ENCODE peak calls at places on chromosomes 7 and 10, in nine cellular contexts. One of them, this sample, is unnamed.

GRCh38 chr7:157000741-157001653 is 9.5 kb downstream of the MNX1 start:
- DNase-seq in stimulated activated CD8-positive, alpha-beta memory T cell treated with anti-CD3 and anti-CD28 coated beads, Interleukin-4, amount 100 ng/mL, for 1 hour: no peak
- DNase-seq in T follicular helper cell: no peak
- DNase-seq in activated T-helper 9 cell treated with anti-CD3 and anti-CD28 coated beads, Interleukin-2, amount 50 U/mL, for 16 hours: no peak
- DNase-seq in NCI-H460: no peak
- DNase-seq in GM12878: no peak
- DNase-seq in osteocyte: no peak
- DNase-seq in activated CD4-positive, alpha-beta T cell treated with anti-CD3 and anti-CD28 coated beads, Interleukin-2, amount 50 U/mL, for 4 hours: no peak
- DNase-seq in activated CD4-positive, CD25-positive, alpha-beta regulatory T cell: no peak
- DNase-seq in this sample: peak

GRCh38 chr10:79027147-79028055 is 41.4 kb upstream of the ZMIZ1 start:
- DNase-seq in stimulated activated CD8-positive, alpha-beta memory T cell treated with anti-CD3 and anti-CD28 coated beads, Interleukin-4, amount 100 ng/mL, for 1 hour: no peak
- DNase-seq in T follicular helper cell: no peak
- DNase-seq in activated T-helper 9 cell treated with anti-CD3 and anti-CD28 coated beads, Interleukin-2, amount 50 U/mL, for 16 hours: no peak
- DNase-seq in NCI-H460: no peak
- DNase-seq in GM12878: no peak
- DNase-seq in osteocyte: no peak
- DNase-seq in activated CD4-positive, alpha-beta T cell treated with anti-CD3 and anti-CD28 coated beads, Interleukin-2, amount 50 U/mL, for 4 hours: no peak
- DNase-seq in activated CD4-positive, CD25-positive, alpha-beta regulatory T cell: no peak
- DNase-seq in this sample: no peak

GRCh38 chr7:36278767-36279171 is 110.9 kb upstream of the ANLN start:
- DNase-seq in stimulated activated CD8-positive, alpha-beta memory T cell treated with anti-CD3 and anti-CD28 coated beads, Interleukin-4, amount 100 ng/mL, for 1 hour: no peak
- DNase-seq in T follicular helper cell: no peak
- DNase-seq in activated T-helper 9 cell treated with anti-CD3 and anti-CD28 coated beads, Interleukin-2, amount 50 U/mL, for 16 hours: no peak
- DNase-seq in NCI-H460: no peak
- DNase-seq in GM12878: no peak
- DNase-seq in osteocyte: no peak
- DNase-seq in activated CD4-positive, alpha-beta T cell treated with anti-CD3 and anti-CD28 coated beads, Interleukin-2, amount 50 U/mL, for 4 hours: no peak
- DNase-seq in activated CD4-positive, CD25-positive, alpha-beta regulatory T cell: no peak
- DNase-seq in this sample: peak

GRCh38 chr7:39703143-39703542 is 79.8 kb downstream of the RALA start:
- DNase-seq in stimulated activated CD8-positive, alpha-beta memory T cell treated with anti-CD3 and anti-CD28 coated beads, Interleukin-4, amount 100 ng/mL, for 1 hour: no peak
- DNase-seq in T follicular helper cell: no peak
- DNase-seq in activated T-helper 9 cell treated with anti-CD3 and anti-CD28 coated beads, Interleukin-2, amount 50 U/mL, for 16 hours: no peak
- DNase-seq in NCI-H460: no peak
- DNase-seq in GM12878: no peak
- DNase-seq in osteocyte: no peak
- DNase-seq in activated CD4-positive, alpha-beta T cell treated with anti-CD3 and anti-CD28 coated beads, Interleukin-2, amount 50 U/mL, for 4 hours: no peak
- DNase-seq in activated CD4-positive, CD25-positive, alpha-beta regulatory T cell: no peak
- DNase-seq in this sample: no peak

GRCh38 chr7:141071855-141072547 is 1.9 kb upstream of the TMEM178B start:
- DNase-seq in stimulated activated CD8-positive, alpha-beta memory T cell treated with anti-CD3 and anti-CD28 coated beads, Interleukin-4, amount 100 ng/mL, for 1 hour: no peak
- DNase-seq in T follicular helper cell: no peak
- DNase-seq in activated T-helper 9 cell treated with anti-CD3 and anti-CD28 coated beads, Interleukin-2, amount 50 U/mL, for 16 hours: no peak
- DNase-seq in NCI-H460: no peak
- DNase-seq in GM12878: no peak
- DNase-seq in osteocyte: no peak
- DNase-seq in activated CD4-positive, alpha-beta T cell treated with anti-CD3 and anti-CD28 coated beads, Interleukin-2, amount 50 U/mL, for 4 hours: no peak
- DNase-seq in activated CD4-positive, CD25-positive, alpha-beta regulatory T cell: no peak
- DNase-seq in this sample: no peak

GRCh38 chr7:160958-161725 is 31.2 kb upstream of the FAM20C start:
- DNase-seq in stimulated activated CD8-positive, alpha-beta memory T cell treated with anti-CD3 and anti-CD28 coated beads, Interleukin-4, amount 100 ng/mL, for 1 hour: no peak
- DNase-seq in T follicular helper cell: no peak
- DNase-seq in activated T-helper 9 cell treated with anti-CD3 and anti-CD28 coated beads, Interleukin-2, amount 50 U/mL, for 16 hours: no peak
- DNase-seq in NCI-H460: no peak
- DNase-seq in GM12878: no peak
- DNase-seq in osteocyte: no peak
- DNase-seq in activated CD4-positive, alpha-beta T cell treated with anti-CD3 and anti-CD28 coated beads, Interleukin-2, amount 50 U/mL, for 4 hours: no peak
- DNase-seq in activated CD4-positive, CD25-positive, alpha-beta regulatory T cell: no peak
- DNase-seq in this sample: no peak

GRCh38 chr10:75547391-75548298 is 116.2 kb downstream of the LRMDA start:
- DNase-seq in stimulated activated CD8-positive, alpha-beta memory T cell treated with anti-CD3 and anti-CD28 coated beads, Interleukin-4, amount 100 ng/mL, for 1 hour: no peak
- DNase-seq in T follicular helper cell: no peak
- DNase-seq in activated T-helper 9 cell treated with anti-CD3 and anti-CD28 coated beads, Interleukin-2, amount 50 U/mL, for 16 hours: no peak
- DNase-seq in NCI-H460: no peak
- DNase-seq in GM12878: peak
- DNase-seq in osteocyte: no peak
- DNase-seq in activated CD4-positive, alpha-beta T cell treated with anti-CD3 and anti-CD28 coated beads, Interleukin-2, amount 50 U/mL, for 4 hours: no peak
- DNase-seq in activated CD4-positive, CD25-positive, alpha-beta regulatory T cell: no peak
- DNase-seq in this sample: no peak

GRCh38 chr10:35127289-35127891 is 744 bp downstream of the CREM start:
- DNase-seq in stimulated activated CD8-positive, alpha-beta memory T cell treated with anti-CD3 and anti-CD28 coated beads, Interleukin-4, amount 100 ng/mL, for 1 hour: peak
- DNase-seq in T follicular helper cell: peak
- DNase-seq in activated T-helper 9 cell treated with anti-CD3 and anti-CD28 coated beads, Interleukin-2, amount 50 U/mL, for 16 hours: peak
- DNase-seq in NCI-H460: no peak
- DNase-seq in GM12878: no peak
- DNase-seq in osteocyte: peak
- DNase-seq in activated CD4-positive, alpha-beta T cell treated with anti-CD3 and anti-CD28 coated beads, Interleukin-2, amount 50 U/mL, for 4 hours: peak
- DNase-seq in activated CD4-positive, CD25-positive, alpha-beta regulatory T cell: peak
- DNase-seq in this sample: peak

GRCh38 chr10:99659868-99660366 is 608 bp downstream of the ENTPD7 start:
- DNase-seq in stimulated activated CD8-positive, alpha-beta memory T cell treated with anti-CD3 and anti-CD28 coated beads, Interleukin-4, amount 100 ng/mL, for 1 hour: no peak
- DNase-seq in T follicular helper cell: no peak
- DNase-seq in activated T-helper 9 cell treated with anti-CD3 and anti-CD28 coated beads, Interleukin-2, amount 50 U/mL, for 16 hours: no peak
- DNase-seq in NCI-H460: no peak
- DNase-seq in GM12878: no peak
- DNase-seq in osteocyte: no peak
- DNase-seq in activated CD4-positive, alpha-beta T cell treated with anti-CD3 and anti-CD28 coated beads, Interleukin-2, amount 50 U/mL, for 4 hours: no peak
- DNase-seq in activated CD4-positive, CD25-positive, alpha-beta regulatory T cell: no peak
- DNase-seq in this sample: no peak

GRCh38 chr10:92239185-92239599 is 51.7 kb downstream of the CPEB3 start:
- DNase-seq in stimulated activated CD8-positive, alpha-beta memory T cell treated with anti-CD3 and anti-CD28 coated beads, Interleukin-4, amount 100 ng/mL, for 1 hour: no peak
- DNase-seq in T follicular helper cell: no peak
- DNase-seq in activated T-helper 9 cell treated with anti-CD3 and anti-CD28 coated beads, Interleukin-2, amount 50 U/mL, for 16 hours: no peak
- DNase-seq in NCI-H460: no peak
- DNase-seq in GM12878: no peak
- DNase-seq in osteocyte: no peak
- DNase-seq in activated CD4-positive, alpha-beta T cell treated with anti-CD3 and anti-CD28 coated beads, Interleukin-2, amount 50 U/mL, for 4 hours: no peak
- DNase-seq in activated CD4-positive, CD25-positive, alpha-beta regulatory T cell: no peak
- DNase-seq in this sample: no peak

GRCh38 chr10:52400564-52400963 is 86.5 kb downstream of the DKK1 start:
- DNase-seq in stimulated activated CD8-positive, alpha-beta memory T cell treated with anti-CD3 and anti-CD28 coated beads, Interleukin-4, amount 100 ng/mL, for 1 hour: no peak
- DNase-seq in T follicular helper cell: no peak
- DNase-seq in activated T-helper 9 cell treated with anti-CD3 and anti-CD28 coated beads, Interleukin-2, amount 50 U/mL, for 16 hours: no peak
- DNase-seq in NCI-H460: no peak
- DNase-seq in GM12878: no peak
- DNase-seq in osteocyte: no peak
- DNase-seq in activated CD4-positive, alpha-beta T cell treated with anti-CD3 and anti-CD28 coated beads, Interleukin-2, amount 50 U/mL, for 4 hours: no peak
- DNase-seq in activated CD4-positive, CD25-positive, alpha-beta regulatory T cell: no peak
- DNase-seq in this sample: no peak

GRCh38 chr10:477620-478019 is 211.8 kb downstream of the DIP2C start:
- DNase-seq in stimulated activated CD8-positive, alpha-beta memory T cell treated with anti-CD3 and anti-CD28 coated beads, Interleukin-4, amount 100 ng/mL, for 1 hour: no peak
- DNase-seq in T follicular helper cell: no peak
- DNase-seq in activated T-helper 9 cell treated with anti-CD3 and anti-CD28 coated beads, Interleukin-2, amount 50 U/mL, for 16 hours: no peak
- DNase-seq in NCI-H460: no peak
- DNase-seq in GM12878: no peak
- DNase-seq in osteocyte: no peak
- DNase-seq in activated CD4-positive, alpha-beta T cell treated with anti-CD3 and anti-CD28 coated beads, Interleukin-2, amount 50 U/mL, for 4 hours: no peak
- DNase-seq in activated CD4-positive, CD25-positive, alpha-beta regulatory T cell: no peak
- DNase-seq in this sample: no peak

GRCh38 chr10:70052462-70053211 is at the start of gene MACROH2A2:
- DNase-seq in stimulated activated CD8-positive, alpha-beta memory T cell treated with anti-CD3 and anti-CD28 coated beads, Interleukin-4, amount 100 ng/mL, for 1 hour: no peak
- DNase-seq in T follicular helper cell: no peak
- DNase-seq in activated T-helper 9 cell treated with anti-CD3 and anti-CD28 coated beads, Interleukin-2, amount 50 U/mL, for 16 hours: no peak
- DNase-seq in NCI-H460: peak
- DNase-seq in GM12878: no peak
- DNase-seq in osteocyte: peak
- DNase-seq in activated CD4-positive, alpha-beta T cell treated with anti-CD3 and anti-CD28 coated beads, Interleukin-2, amount 50 U/mL, for 4 hours: no peak
- DNase-seq in activated CD4-positive, CD25-positive, alpha-beta regulatory T cell: no peak
- DNase-seq in this sample: peak

GRCh38 chr10:81018898-81019890 is 481.5 kb downstream of the SH2D4B start:
- DNase-seq in stimulated activated CD8-positive, alpha-beta memory T cell treated with anti-CD3 and anti-CD28 coated beads, Interleukin-4, amount 100 ng/mL, for 1 hour: no peak
- DNase-seq in T follicular helper cell: no peak
- DNase-seq in activated T-helper 9 cell treated with anti-CD3 and anti-CD28 coated beads, Interleukin-2, amount 50 U/mL, for 16 hours: no peak
- DNase-seq in NCI-H460: peak
- DNase-seq in GM12878: no peak
- DNase-seq in osteocyte: no peak
- DNase-seq in activated CD4-positive, alpha-beta T cell treated with anti-CD3 and anti-CD28 coated beads, Interleukin-2, amount 50 U/mL, for 4 hours: no peak
- DNase-seq in activated CD4-positive, CD25-positive, alpha-beta regulatory T cell: no peak
- DNase-seq in this sample: no peak

GRCh38 chr7:18504965-18505364 is 9.4 kb downstream of the HDAC9 start:
- DNase-seq in stimulated activated CD8-positive, alpha-beta memory T cell treated with anti-CD3 and anti-CD28 coated beads, Interleukin-4, amount 100 ng/mL, for 1 hour: no peak
- DNase-seq in T follicular helper cell: no peak
- DNase-seq in activated T-helper 9 cell treated with anti-CD3 and anti-CD28 coated beads, Interleukin-2, amount 50 U/mL, for 16 hours: no peak
- DNase-seq in NCI-H460: no peak
- DNase-seq in GM12878: no peak
- DNase-seq in osteocyte: no peak
- DNase-seq in activated CD4-positive, alpha-beta T cell treated with anti-CD3 and anti-CD28 coated beads, Interleukin-2, amount 50 U/mL, for 4 hours: no peak
- DNase-seq in activated CD4-positive, CD25-positive, alpha-beta regulatory T cell: no peak
- DNase-seq in this sample: no peak

GRCh38 chr7:143013473-143013872 is 13.5 kb downstream of the OR9A2 start:
- DNase-seq in stimulated activated CD8-positive, alpha-beta memory T cell treated with anti-CD3 and anti-CD28 coated beads, Interleukin-4, amount 100 ng/mL, for 1 hour: no peak
- DNase-seq in T follicular helper cell: no peak
- DNase-seq in activated T-helper 9 cell treated with anti-CD3 and anti-CD28 coated beads, Interleukin-2, amount 50 U/mL, for 16 hours: no peak
- DNase-seq in NCI-H460: no peak
- DNase-seq in GM12878: no peak
- DNase-seq in osteocyte: no peak
- DNase-seq in activated CD4-positive, alpha-beta T cell treated with anti-CD3 and anti-CD28 coated beads, Interleukin-2, amount 50 U/mL, for 4 hours: no peak
- DNase-seq in activated CD4-positive, CD25-positive, alpha-beta regulatory T cell: no peak
- DNase-seq in this sample: no peak

GRCh38 chr10:4280481-4281206 is 495.6 kb upstream of the KLF6 start:
- DNase-seq in stimulated activated CD8-positive, alpha-beta memory T cell treated with anti-CD3 and anti-CD28 coated beads, Interleukin-4, amount 100 ng/mL, for 1 hour: no peak
- DNase-seq in T follicular helper cell: no peak
- DNase-seq in activated T-helper 9 cell treated with anti-CD3 and anti-CD28 coated beads, Interleukin-2, amount 50 U/mL, for 16 hours: no peak
- DNase-seq in NCI-H460: no peak
- DNase-seq in GM12878: no peak
- DNase-seq in osteocyte: no peak
- DNase-seq in activated CD4-positive, alpha-beta T cell treated with anti-CD3 and anti-CD28 coated beads, Interleukin-2, amount 50 U/mL, for 4 hours: no peak
- DNase-seq in activated CD4-positive, CD25-positive, alpha-beta regulatory T cell: no peak
- DNase-seq in this sample: no peak

GRCh38 chr10:116557305-116557880 is 11.7 kb downstream of the PNLIP start:
- DNase-seq in stimulated activated CD8-positive, alpha-beta memory T cell treated with anti-CD3 and anti-CD28 coated beads, Interleukin-4, amount 100 ng/mL, for 1 hour: no peak
- DNase-seq in T follicular helper cell: no peak
- DNase-seq in activated T-helper 9 cell treated with anti-CD3 and anti-CD28 coated beads, Interleukin-2, amount 50 U/mL, for 16 hours: no peak
- DNase-seq in NCI-H460: no peak
- DNase-seq in GM12878: no peak
- DNase-seq in osteocyte: no peak
- DNase-seq in activated CD4-positive, alpha-beta T cell treated with anti-CD3 and anti-CD28 coated beads, Interleukin-2, amount 50 U/mL, for 4 hours: no peak
- DNase-seq in activated CD4-positive, CD25-positive, alpha-beta regulatory T cell: no peak
- DNase-seq in this sample: no peak

GRCh38 chr10:3963191-3963673 is 178.2 kb upstream of the KLF6 start:
- DNase-seq in stimulated activated CD8-positive, alpha-beta memory T cell treated with anti-CD3 and anti-CD28 coated beads, Interleukin-4, amount 100 ng/mL, for 1 hour: no peak
- DNase-seq in T follicular helper cell: no peak
- DNase-seq in activated T-helper 9 cell treated with anti-CD3 and anti-CD28 coated beads, Interleukin-2, amount 50 U/mL, for 16 hours: no peak
- DNase-seq in NCI-H460: no peak
- DNase-seq in GM12878: no peak
- DNase-seq in osteocyte: no peak
- DNase-seq in activated CD4-positive, alpha-beta T cell treated with anti-CD3 and anti-CD28 coated beads, Interleukin-2, amount 50 U/mL, for 4 hours: no peak
- DNase-seq in activated CD4-positive, CD25-positive, alpha-beta regulatory T cell: no peak
- DNase-seq in this sample: no peak

GRCh38 chr10:6386346-6386745 is 183.6 kb downstream of the PFKFB3 start:
- DNase-seq in stimulated activated CD8-positive, alpha-beta memory T cell treated with anti-CD3 and anti-CD28 coated beads, Interleukin-4, amount 100 ng/mL, for 1 hour: no peak
- DNase-seq in T follicular helper cell: no peak
- DNase-seq in activated T-helper 9 cell treated with anti-CD3 and anti-CD28 coated beads, Interleukin-2, amount 50 U/mL, for 16 hours: no peak
- DNase-seq in NCI-H460: no peak
- DNase-seq in GM12878: no peak
- DNase-seq in osteocyte: peak
- DNase-seq in activated CD4-positive, alpha-beta T cell treated with anti-CD3 and anti-CD28 coated beads, Interleukin-2, amount 50 U/mL, for 4 hours: no peak
- DNase-seq in activated CD4-positive, CD25-positive, alpha-beta regulatory T cell: no peak
- DNase-seq in this sample: no peak

GRCh38 chr7:77339726-77340125 is 76.4 kb downstream of the GSAP start:
- DNase-seq in stimulated activated CD8-positive, alpha-beta memory T cell treated with anti-CD3 and anti-CD28 coated beads, Interleukin-4, amount 100 ng/mL, for 1 hour: no peak
- DNase-seq in T follicular helper cell: no peak
- DNase-seq in activated T-helper 9 cell treated with anti-CD3 and anti-CD28 coated beads, Interleukin-2, amount 50 U/mL, for 16 hours: no peak
- DNase-seq in NCI-H460: no peak
- DNase-seq in GM12878: no peak
- DNase-seq in osteocyte: no peak
- DNase-seq in activated CD4-positive, alpha-beta T cell treated with anti-CD3 and anti-CD28 coated beads, Interleukin-2, amount 50 U/mL, for 4 hours: no peak
- DNase-seq in activated CD4-positive, CD25-positive, alpha-beta regulatory T cell: no peak
- DNase-seq in this sample: no peak

GRCh38 chr10:122121059-122121458 is 132.1 kb downstream of the TACC2 start:
- DNase-seq in stimulated activated CD8-positive, alpha-beta memory T cell treated with anti-CD3 and anti-CD28 coated beads, Interleukin-4, amount 100 ng/mL, for 1 hour: no peak
- DNase-seq in T follicular helper cell: no peak
- DNase-seq in activated T-helper 9 cell treated with anti-CD3 and anti-CD28 coated beads, Interleukin-2, amount 50 U/mL, for 16 hours: no peak
- DNase-seq in NCI-H460: no peak
- DNase-seq in GM12878: no peak
- DNase-seq in osteocyte: no peak
- DNase-seq in activated CD4-positive, alpha-beta T cell treated with anti-CD3 and anti-CD28 coated beads, Interleukin-2, amount 50 U/mL, for 4 hours: no peak
- DNase-seq in activated CD4-positive, CD25-positive, alpha-beta regulatory T cell: no peak
- DNase-seq in this sample: no peak

This sample was measured in mesothelial cell of epicardium.